ENCODE peak calls at places on chromosomes 6 and 20, in five cellular contexts. C is PC-9; V is RWPE1; W is T-helper 9 cell; S is CD4-positive, alpha-beta T cell. T is an unnamed sample.

GRCh38 chr20:2867081-2867860 is 6.0 kb upstream of the PTPRA start:
- DNase-seq in C (no peak), V (no peak), W (no peak), S (no peak), T (no peak)

GRCh38 chr6:117477988-117478852 is 4.3 kb upstream of the DCBLD1 start:
- DNase-seq in C (no peak), V (peak), S (no peak), W (no peak), T (no peak)

GRCh38 chr6:81998432-81998831 is 246.0 kb upstream of the TENT5A start:
- DNase-seq in C (no peak), W (no peak), S (no peak), V (no peak), T (no peak)

GRCh38 chr20:64102647-64103354 is 4.6 kb downstream of the NPBWR2 start:
- DNase-seq in V (no peak), W (no peak), S (no peak), C (peak), T (peak)

GRCh38 chr6:134437376-134437775 is 119.5 kb upstream of the SGK1 start:
- DNase-seq in V (no peak), W (no peak), S (no peak), C (peak), T (peak)

GRCh38 chr6:150033197-150033771 is 8.0 kb upstream of the RAET1L start:
- DNase-seq in S (no peak), V (no peak), W (no peak), C (no peak), T (no peak)

GRCh38 chr6:111759413-111759835 is 113.8 kb downstream of the FYN start:
- DNase-seq in V (no peak), C (no peak), W (no peak), S (no peak), T (peak)

GRCh38 chr6:166434336-166434735 is 51.6 kb upstream of the MPC1 start:
- DNase-seq in C (no peak), V (no peak), S (no peak), W (no peak), T (no peak)

GRCh38 chr6:11042750-11043551 is 1.2 kb downstream of the ELOVL2 start:
- DNase-seq in W (no peak), V (no peak), C (no peak), S (no peak), T (no peak)

GRCh38 chr6:133243723-133244122 is 2.6 kb downstream of the EYA4 start:
- DNase-seq in W (no peak), S (no peak), V (no peak), C (no peak), T (no peak)

GRCh38 chr6:50791900-50792508 is 26.7 kb upstream of the TFAP2B start:
- DNase-seq in V (peak), W (no peak), C (no peak), S (no peak), T (no peak)

GRCh38 chr20:11492391-11492790 is 425.3 kb upstream of the BTBD3 start:
- DNase-seq in S (no peak), C (no peak), V (no peak), W (no peak), T (no peak)

GRCh38 chr20:46325788-46326472 is 17.6 kb upstream of the CDH22 start:
- DNase-seq in W (no peak), C (no peak), V (no peak), S (no peak), T (no peak)

GRCh38 chr6:11270030-11271027 is 37.9 kb upstream of the NEDD9 start:
- DNase-seq in C (no peak), S (no peak), W (no peak), V (no peak), T (no peak)

GRCh38 chr6:101876431-101876830 is 482.9 kb downstream of the GRIK2 start:
- DNase-seq in C (no peak), V (no peak), W (no peak), S (no peak), T (no peak)

GRCh38 chr6:44489912-44490604 is 102.6 kb downstream of the CDC5L start:
- DNase-seq in W (no peak), V (peak), S (no peak), C (peak), T (no peak)

GRCh38 chr6:106273087-106273486 is 52.5 kb downstream of the ATG5 start:
- DNase-seq in S (no peak), W (no peak), C (no peak), V (no peak), T (no peak)

GRCh38 chr20:37672143-37672542 is 21.7 kb upstream of the CTNNBL1 start:
- DNase-seq in W (no peak), S (no peak), V (no peak), C (no peak), T (no peak)

GRCh38 chr6:46526607-46527006 is 35.4 kb upstream of the RCAN2 start:
- DNase-seq in S (no peak), W (no peak), V (no peak), C (no peak), T (no peak)

GRCh38 chr6:169950558-169950957 is 199.1 kb downstream of the ERMARD start:
- DNase-seq in W (no peak), S (no peak), V (peak), C (no peak), T (no peak)

GRCh38 chr6:75460636-75461035 is 33.0 kb downstream of the FILIP1 start:
- DNase-seq in V (no peak), C (no peak), S (no peak), W (no peak), T (no peak)

GRCh38 chr20:21569586-21569985 is 55.7 kb upstream of the NKX2-2 start:
- DNase-seq in C (no peak), S (no peak), W (no peak), V (no peak), T (no peak)

GRCh38 chr6:142631517-142632385 is 313.2 kb downstream of the HIVEP2 start:
- DNase-seq in W (no peak), V (no peak), S (no peak), C (no peak), T (no peak)

GRCh38 chr6:41937881-41938574 is 3.6 kb downstream of the CCND3 start:
- DNase-seq in S (peak), W (peak), V (no peak), C (no peak), T (no peak)

GRCh38 chr6:7448232-7448631 is 58.6 kb downstream of the RIOK1 start:
- DNase-seq in S (no peak), C (no peak), V (no peak), W (no peak), T (no peak)

GRCh38 chr6:150962436-150962835 is 96.9 kb downstream of the MTHFD1L start:
- DNase-seq in C (no peak), V (no peak), S (no peak), W (no peak), T (no peak)

GRCh38 chr6:136077834-136078576 is 172.1 kb downstream of the MTFR2 start:
- DNase-seq in S (no peak), C (no peak), V (no peak), W (no peak), T (no peak)

GRCh38 chr6:26270903-26271639 is 93.9 kb upstream of the BTN3A2 start:
- DNase-seq in V (peak), C (peak), W (peak), S (peak), T (peak)

GRCh38 chr20:1894471-1894950 is 696 bp upstream of the SIRPA start:
- DNase-seq in C (no peak), V (peak), W (no peak), S (no peak), T (no peak)

GRCh38 chr20:51014797-51015722 is 7.8 kb downstream of the KCNG1 start:
- DNase-seq in S (no peak), V (peak), C (no peak), W (no peak), T (no peak)

GRCh38 chr6:45704056-45704790 is 311.4 kb downstream of the CLIC5 start:
- DNase-seq in S (no peak), C (no peak), V (no peak), W (no peak), T (no peak)

GRCh38 chr6:127690092-127690491 is 113.1 kb downstream of the C6orf58 start:
- DNase-seq in C (no peak), W (no peak), V (peak), S (no peak), T (no peak)

GRCh38 chr6:107713214-107713962 is 110.7 kb downstream of the SCML4 start:
- DNase-seq in W (no peak), V (no peak), S (no peak), C (peak), T (no peak)

GRCh38 chr6:67640462-67640861 is 994.6 kb upstream of the ADGRB3 start:
- DNase-seq in S (no peak), C (no peak), W (no peak), V (no peak), T (no peak)

GRCh38 chr6:3196770-3197169 is 30.7 kb downstream of the TUBB2B start:
- DNase-seq in V (no peak), W (no peak), S (no peak), C (no peak), T (no peak)

GRCh38 chr20:53934421-53935352 is 135.7 kb downstream of the BCAS1 start:
- DNase-seq in S (no peak), V (peak), W (no peak), C (no peak), T (no peak)

GRCh38 chr6:19896580-19897010 is 59.4 kb downstream of the ID4 start:
- DNase-seq in S (no peak), W (no peak), C (no peak), V (peak), T (no peak)

GRCh38 chr6:106099235-106099537 is 13.1 kb downstream of the PRDM1 start:
- DNase-seq in C (peak), V (no peak), S (no peak), W (no peak), T (peak)